ENCODE peak calls at places on chromosomes 11 and 22, in ten cellular contexts. B is Peyer's patch; L is stromal cell of bone marrow; X is effector CD4-positive, alpha-beta T cell; M is pancreas; R is colonic mucosa; Z is NT2/D1; D is midbrain; U is stimulated activated naive CD8-positive, alpha-beta T cell treated with anti-CD3 and anti-CD28 coated beads, Interleukin-15, Interleukin-2, amounts not matched to agents 100 U/mL and 50 U/mL, for 24 hours; V is stomach. Q is an unnamed sample.

GRCh38 chr22:44387486-44387885 is 74.7 kb upstream of the SHISAL1 start:
- DNase-seq in B (peak; percentile 8), L (no peak), X (no peak), M (no peak), R (no peak), Z (no peak), D (no peak), U (no peak), V (no peak), Q (no peak)

GRCh38 chr22:41695211-41695610 is 4.1 kb upstream of the MEI1 start:
- DNase-seq in B (no peak), L (no peak), X (no peak), M (no peak), R (no peak), Z (no peak), D (no peak), U (no peak), V (no peak), Q (no peak)

GRCh38 chr11:66317766-66318575 is 1.1 kb upstream of the CD248 start:
- DNase-seq in B (no peak), L (peak; percentile 80), X (peak; percentile 47), M (no peak), R (peak; percentile 46), Z (no peak), D (no peak), U (peak; percentile 77), V (peak; percentile 36), Q (no peak)

GRCh38 chr22:49855491-49855911 is 1.9 kb downstream of the ZBED4 start:
- DNase-seq in B (peak; percentile 50), L (no peak), X (no peak), M (no peak), R (peak; percentile 59), Z (no peak), D (no peak), U (no peak), V (no peak), Q (peak; percentile 63)

GRCh38 chr11:128208329-128209220 is 378.8 kb downstream of the ETS1 start:
- DNase-seq in B (no peak), L (peak; percentile 82), X (no peak), M (no peak), R (no peak), Z (no peak), D (peak; percentile 29), U (no peak), V (no peak), Q (no peak)

GRCh38 chr11:1040428-1041148 is 4.1 kb upstream of the MUC6 start:
- DNase-seq in B (no peak), L (no peak), X (no peak), M (no peak), R (no peak), Z (no peak), D (no peak), U (no peak), V (peak; percentile 55), Q (no peak)

GRCh38 chr11:77126861-77127673 is 979 bp upstream of the MYO7A start:
- DNase-seq in B (peak; percentile 83), L (peak; percentile 10), X (peak; percentile 48), M (peak; percentile 79), R (peak; percentile 70), Z (no peak), D (peak; percentile 69), U (peak; percentile 69), V (peak; percentile 60), Q (no peak)

GRCh38 chr11:93034031-93034430 is 64.6 kb downstream of the MTNR1B start:
- DNase-seq in B (no peak), L (peak; percentile 69), X (no peak), M (no peak), R (no peak), Z (no peak), D (no peak), U (no peak), V (peak; percentile 42), Q (no peak)

GRCh38 chr11:129090056-129090455 is 102.1 kb downstream of the ARHGAP32 start:
- DNase-seq in B (no peak), L (no peak), X (no peak), M (no peak), R (no peak), Z (no peak), D (no peak), U (no peak), V (no peak), Q (peak; percentile 14)

GRCh38 chr22:45502215-45503070 is at the start of gene FBLN1:
- DNase-seq in B (no peak), L (no peak), X (no peak), M (no peak), R (no peak), Z (no peak), D (peak; percentile 18), U (peak; percentile 7), V (no peak), Q (no peak)

GRCh38 chr11:109998921-109999320 is 94.3 kb upstream of the ZC3H12C start:
- DNase-seq in B (no peak), L (no peak), X (no peak), M (no peak), R (no peak), Z (no peak), D (peak; percentile 40), U (no peak), V (no peak), Q (no peak)

GRCh38 chr22:28594784-28595324 is 84.8 kb downstream of the TTC28 start:
- DNase-seq in B (no peak), L (peak; percentile 61), X (no peak), M (no peak), R (no peak), Z (peak; percentile 16), D (peak; percentile 82), U (no peak), V (no peak), Q (no peak)

GRCh38 chr22:38032681-38033521 is 24.3 kb upstream of the PICK1 start:
- DNase-seq in B (no peak), L (peak; percentile 31), X (no peak), M (peak; percentile 11), R (no peak), Z (no peak), D (no peak), U (no peak), V (no peak), Q (no peak)

GRCh38 chr11:3929232-3929631 is 73.8 kb downstream of the STIM1 start:
- DNase-seq in B (no peak), L (no peak), X (no peak), M (no peak), R (no peak), Z (no peak), D (no peak), U (no peak), V (no peak), Q (no peak)

GRCh38 chr11:134574425-134574824 is 162.4 kb upstream of the B3GAT1 start:
- DNase-seq in B (no peak), L (no peak), X (no peak), M (no peak), R (no peak), Z (no peak), D (no peak), U (no peak), V (no peak), Q (no peak)

GRCh38 chr11:57680552-57680874 is 12.6 kb downstream of the ZDHHC5 start:
- DNase-seq in B (no peak), L (no peak), X (no peak), M (no peak), R (no peak), Z (no peak), D (no peak), U (no peak), V (no peak), Q (no peak)

GRCh38 chr22:47933891-47934290 is 1171.4 kb downstream of the TBC1D22A start:
- DNase-seq in B (no peak), L (no peak), X (no peak), M (no peak), R (no peak), Z (no peak), D (no peak), U (no peak), V (no peak), Q (no peak)

GRCh38 chr22:46050451-46050845 is 73.5 kb upstream of the WNT7B start:
- DNase-seq in B (peak; percentile 18), L (no peak), X (no peak), M (no peak), R (no peak), Z (no peak), D (no peak), U (no peak), V (no peak), Q (no peak)

GRCh38 chr11:3159296-3160190 is 5.6 kb downstream of the OSBPL5 start:
- DNase-seq in B (peak; percentile 83), L (no peak), X (no peak), M (peak; percentile 72), R (no peak), Z (no peak), D (peak; percentile 14), U (no peak), V (peak; percentile 65), Q (peak; percentile 63)

GRCh38 chr11:73170140-73170539 is 28.0 kb upstream of the FCHSD2 start:
- DNase-seq in B (no peak), L (no peak), X (no peak), M (no peak), R (no peak), Z (no peak), D (no peak), U (no peak), V (no peak), Q (no peak)

GRCh38 chr11:103897156-103897555 is 139.3 kb upstream of the DDI1 start:
- DNase-seq in B (no peak), L (no peak), X (no peak), M (no peak), R (no peak), Z (no peak), D (no peak), U (no peak), V (no peak), Q (no peak)

GRCh38 chr22:45008853-45009751 is 703 bp downstream of the PHF21B start:
- DNase-seq in B (no peak), L (no peak), X (no peak), M (no peak), R (no peak), Z (no peak), D (peak; percentile 28), U (peak; percentile 11), V (no peak), Q (no peak)

GRCh38 chr11:125180413-125181305 is 16.1 kb downstream of the PKNOX2 start:
- DNase-seq in B (peak; percentile 5), L (peak; percentile 27), X (no peak), M (no peak), R (no peak), Z (no peak), D (peak; percentile 47), U (no peak), V (no peak), Q (no peak)

GRCh38 chr11:73012121-73012863 is 129.8 kb downstream of the FCHSD2 start:
- DNase-seq in B (no peak), L (no peak), X (no peak), M (no peak), R (no peak), Z (no peak), D (no peak), U (no peak), V (no peak), Q (no peak)

GRCh38 chr11:108224908-108225786 is 2.3 kb downstream of the ATM start:
- DNase-seq in B (no peak), L (no peak), X (peak; percentile 25), M (no peak), R (no peak), Z (no peak), D (no peak), U (peak; percentile 48), V (no peak), Q (no peak)

GRCh38 chr11:122285021-122285420 is 169.0 kb upstream of the BLID start:
- DNase-seq in B (no peak), L (no peak), X (no peak), M (no peak), R (no peak), Z (no peak), D (no peak), U (no peak), V (no peak), Q (no peak)

GRCh38 chr22:46622081-46622521 is 1.9 kb downstream of the GRAMD4 start:
- DNase-seq in B (no peak), L (no peak), X (no peak), M (no peak), R (no peak), Z (no peak), D (peak; percentile 66), U (no peak), V (no peak), Q (no peak)

GRCh38 chr11:131683131-131683530 is 312.7 kb downstream of the NTM start:
- DNase-seq in B (no peak), L (no peak), X (no peak), M (no peak), R (no peak), Z (no peak), D (no peak), U (no peak), V (no peak), Q (no peak)

Q was measured in LNCaP clone FGC.